ENCODE peak calls at places on chromosomes 11 and 22, in five cellular contexts. V is adrenal gland, J is choroid plexus epithelial cell, H is mesenchymal stem cell, X is suprapubic skin. K is an unnamed sample.

GRCh38 chr11:118892515-118892914 is 8.8 kb downstream of the CXCR5 start:
- DNase-seq in V (no peak), J (no peak), H (no peak), X (no peak), K (peak; percentile 51)

GRCh38 chr11:72418834-72419560 is 15.3 kb downstream of the CLPB start:
- DNase-seq in V (no peak), J (no peak), H (no peak), X (peak; percentile 1), K (no peak)

GRCh38 chr11:128336203-128336602 is 251.2 kb downstream of the ETS1 start:
- DNase-seq in V (peak; percentile 87), J (peak; percentile 83), H (peak; percentile 82), X (no peak), K (no peak)

GRCh38 chr22:31488988-31489617 is 539 bp downstream of the EIF4ENIF1 start:
- DNase-seq in V (peak; percentile 47), J (peak; percentile 28), H (peak; percentile 55), X (no peak), K (peak; percentile 62)

GRCh38 chr11:67420646-67421420 is 5.4 kb downstream of the CARNS1 start:
- DNase-seq in V (peak; percentile 95), J (peak; percentile 92), H (peak; percentile 91), X (peak; percentile 98), K (peak; percentile 99)

GRCh38 chr22:20254975-20255946 is 12.9 kb downstream of the RTN4R start:
- DNase-seq in V (no peak), J (no peak), H (no peak), X (no peak), K (no peak)

GRCh38 chr11:1205987-1206331 is 16.9 kb upstream of the MUC5B start:
- DNase-seq in V (no peak), J (no peak), H (no peak), X (peak; percentile 52), K (no peak)

GRCh38 chr22:49649166-49649565 is 178.5 kb downstream of the BRD1 start:
- DNase-seq in V (no peak), J (no peak), H (no peak), X (no peak), K (no peak)

GRCh38 chr11:100876826-100877545 is 189.9 kb downstream of the ARHGAP42 start:
- DNase-seq in V (no peak), J (peak; percentile 99), H (peak; percentile 95), X (no peak), K (no peak)

GRCh38 chr22:28171135-28171534 is 252.1 kb upstream of the PITPNB start:
- DNase-seq in V (no peak), J (peak; percentile 14), H (no peak), X (no peak), K (no peak)

GRCh38 chr22:48760481-48761238 is 1067.0 kb downstream of the BRD1 start:
- DNase-seq in V (peak; percentile 0), J (no peak), H (no peak), X (peak; percentile 55), K (no peak)

GRCh38 chr11:21514298-21514697 is 678.6 kb upstream of the ANO5 start:
- DNase-seq in V (no peak), J (no peak), H (no peak), X (no peak), K (no peak)

GRCh38 chr22:50276143-50276542 is 6.0 kb upstream of the MAPK11 start:
- DNase-seq in V (peak; percentile 77), J (peak; percentile 76), H (no peak), X (no peak), K (peak; percentile 56)

GRCh38 chr11:88175004-88175706 is at the start of gene RAB38:
- DNase-seq in V (peak; percentile 72), J (peak; percentile 20), H (peak; percentile 65), X (peak; percentile 77), K (peak; percentile 64)

GRCh38 chr22:23237841-23238240 is 57.5 kb downstream of the BCR start:
- DNase-seq in V (no peak), J (no peak), H (no peak), X (no peak), K (no peak)

GRCh38 chr11:134412508-134413333 is 679 bp upstream of the B3GAT1 start:
- DNase-seq in V (no peak), J (no peak), H (no peak), X (no peak), K (peak; percentile 49)

GRCh38 chr11:29019960-29020683 is 911.9 kb downstream of the METTL15 start:
- DNase-seq in V (no peak), J (peak; percentile 81), H (peak; percentile 28), X (no peak), K (no peak)

GRCh38 chr22:21055880-21056319 is 10.2 kb downstream of the LRRC74B start:
- DNase-seq in V (no peak), J (no peak), H (no peak), X (no peak), K (no peak)

GRCh38 chr22:23913306-23913660 is 19.1 kb downstream of the MIF start:
- DNase-seq in V (no peak), J (no peak), H (no peak), X (no peak), K (no peak)

GRCh38 chr11:67265633-67266423 is 445 bp upstream of the GRK2 start:
- DNase-seq in V (peak; percentile 69), J (peak; percentile 51), H (peak; percentile 55), X (no peak), K (peak; percentile 74)

GRCh38 chr11:2673871-2674471 is 25.8 kb downstream of the KCNQ1OT1 start:
- DNase-seq in V (no peak), J (no peak), H (no peak), X (peak; percentile 68), K (no peak)

GRCh38 chr11:34890812-34891211 is 25.4 kb downstream of the APIP start:
- DNase-seq in V (no peak), J (peak; percentile 78), H (peak; percentile 36), X (no peak), K (no peak)

GRCh38 chr11:75481602-75482309 is 44.0 kb downstream of the GDPD5 start:
- DNase-seq in V (no peak), J (no peak), H (no peak), X (no peak), K (no peak)

GRCh38 chr11:21897203-21897602 is 295.7 kb upstream of the ANO5 start:
- DNase-seq in V (no peak), J (no peak), H (no peak), X (no peak), K (no peak)

GRCh38 chr11:72584293-72584921 is 89.8 kb downstream of the PDE2A start:
- DNase-seq in V (peak; percentile 49), J (no peak), H (no peak), X (no peak), K (peak; percentile 56)

GRCh38 chr22:48595511-48595905 is 1232.2 kb downstream of the BRD1 start:
- DNase-seq in V (no peak), J (no peak), H (no peak), X (no peak), K (no peak)

GRCh38 chr11:5701184-5701583 is 11.6 kb downstream of the TRIM22 start:
- DNase-seq in V (no peak), J (no peak), H (no peak), X (no peak), K (no peak)

GRCh38 chr11:110430267-110431211 is 791 bp downstream of the FDX1 start:
- DNase-seq in V (peak; percentile 63), J (peak; percentile 60), H (peak; percentile 75), X (no peak), K (peak; percentile 46)

GRCh38 chr11:76782526-76783293 is 446 bp upstream of the TSKU start:
- DNase-seq in V (peak; percentile 82), J (peak; percentile 99), H (peak; percentile 98), X (peak; percentile 95), K (peak; percentile 90)

GRCh38 chr11:76785513-76785912 is 2.4 kb downstream of the TSKU start:
- DNase-seq in V (no peak), J (peak; percentile 52), H (no peak), X (no peak), K (no peak)

GRCh38 chr11:76783901-76784813 is 1.0 kb downstream of the TSKU start:
- DNase-seq in V (peak; percentile 52), J (peak; percentile 81), H (peak; percentile 90), X (no peak), K (peak; percentile 77)

GRCh38 chr11:76781861-76782500 is 1.2 kb upstream of the TSKU start:
- DNase-seq in V (no peak), J (no peak), H (no peak), X (no peak), K (no peak)

DNA sequence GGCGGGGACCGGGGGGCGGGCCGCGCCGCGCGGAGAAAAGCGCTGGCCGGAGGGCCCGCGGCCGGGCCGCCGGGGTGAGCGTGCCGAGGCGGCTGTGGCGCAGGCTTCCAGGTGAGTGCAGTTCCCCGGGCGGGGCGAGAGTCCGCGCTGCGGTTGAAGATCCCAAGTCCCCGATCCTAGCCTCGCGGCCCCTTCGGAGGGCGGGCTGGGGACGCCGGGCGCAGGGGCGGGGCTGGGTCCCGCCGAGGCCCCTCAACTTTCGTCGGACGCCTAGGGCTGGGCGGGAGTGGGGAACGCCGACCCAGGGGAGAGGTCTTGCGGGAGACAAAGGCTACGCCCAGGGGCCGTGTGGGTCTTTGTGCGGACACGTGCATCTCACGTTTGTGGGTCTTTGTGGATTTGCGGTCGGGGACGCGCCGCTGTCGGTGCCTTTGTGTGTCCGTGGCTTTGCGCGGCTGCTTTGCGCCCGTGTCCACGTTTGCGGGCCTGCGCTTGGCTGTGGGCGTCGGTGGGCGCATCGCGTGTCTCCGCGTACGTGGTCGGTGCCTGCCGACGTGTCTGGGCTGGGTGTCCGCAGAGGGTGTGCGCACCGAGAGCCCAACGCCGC is at the start of gene TSKU:
- DNase-seq in V (no peak), J (no peak), H (no peak), X (no peak), K (no peak)
- H3K4me3 ChIP-seq in V (peak within 1 kb of the TSS; percentile 70), J (peak within 1 kb of the TSS; percentile 96), H (peak within 1 kb of the TSS; percentile 99), X (peak within 1 kb of the TSS; percentile 85), K (peak within 1 kb of the TSS; percentile 92)

GRCh38 chr22:37263966-37264887 is 18.1 kb upstream of the CYTH4 start:
- DNase-seq in V (no peak), J (no peak), H (no peak), X (no peak), K (no peak)

GRCh38 chr22:37269930-37270678 is 12.2 kb upstream of the CYTH4 start:
- DNase-seq in V (no peak), J (no peak), H (no peak), X (no peak), K (no peak)

GRCh38 chr22:37267661-37268413 is 14.5 kb upstream of the CYTH4 start:
- DNase-seq in V (no peak), J (no peak), H (peak; percentile 50), X (no peak), K (no peak)

GRCh38 chr22:37267128-37267587 is 15.2 kb upstream of the CYTH4 start:
- DNase-seq in V (no peak), J (peak; percentile 46), H (peak; percentile 66), X (no peak), K (peak; percentile 73)

GRCh38 chr22:37266581-37267127 is 15.7 kb upstream of the CYTH4 start:
- DNase-seq in V (no peak), J (no peak), H (no peak), X (no peak), K (no peak)
- H3K4me3 ChIP-seq in V (no peak overlapping the region), J (peak overlapping the region; percentile 62), H (no peak overlapping the region), X (peak overlapping the region; percentile 22), K (no peak overlapping the region)

GRCh38 chr11:48002565-48002964 is 22.2 kb downstream of the PTPRJ start:
- DNase-seq in V (no peak), J (no peak), H (peak; percentile 35), X (no peak), K (no peak)
- H3K4me3 ChIP-seq in V (no peak overlapping the region), J (no peak overlapping the region), H (no peak overlapping the region), X (no peak overlapping the region), K (no peak overlapping the region)

DNA sequence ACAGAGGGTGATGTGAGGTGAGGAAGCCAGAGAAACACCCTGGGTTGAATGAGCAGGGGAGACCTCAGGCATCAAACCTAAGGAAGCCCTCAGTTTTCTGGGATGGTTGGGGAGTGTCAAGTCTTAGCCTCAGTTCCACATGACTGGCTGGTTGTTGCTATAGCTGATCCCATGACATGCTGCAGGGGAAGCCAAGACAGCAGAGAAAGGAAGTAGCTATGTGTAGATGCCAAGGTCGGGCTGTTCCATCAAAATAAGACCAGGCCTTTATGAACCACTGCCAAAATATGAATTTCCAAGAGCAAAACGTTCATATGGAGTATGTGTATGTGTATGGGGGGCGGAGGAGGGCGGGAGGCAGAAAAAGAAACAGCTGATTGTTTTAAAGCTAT is 11.6 kb downstream of the CD59 start:
- DNase-seq in V (peak; percentile 65), J (peak; percentile 85), H (no peak), X (no peak), K (peak; percentile 52)
- H3K4me3 ChIP-seq in V (no peak overlapping the region), J (no peak overlapping the region), H (no peak overlapping the region), X (no peak overlapping the region), K (no peak overlapping the region)

K was measured in Peyer's patch.